ENCODE peak calls at places on chromosomes 5 and 9, in four cellular contexts. One of them, this sample, is unnamed.

GRCh38 chr9:93900436-93900819 is 54.7 kb downstream of the BARX1 start:
- DNase-seq in A549: no peak
- DNase-seq in HepG2: no peak
- DNase-seq in K562: no peak
- DNase-seq in this sample: peak

GRCh38 chr5:178335287-178336030 is 102.9 kb upstream of the PHYKPL start:
- DNase-seq in A549: no peak
- DNase-seq in HepG2: no peak
- DNase-seq in K562: no peak
- DNase-seq in this sample: no peak

GRCh38 chr9:117096138-117096537 is 318.7 kb downstream of the ASTN2 start:
- DNase-seq in A549: no peak
- DNase-seq in HepG2: no peak
- DNase-seq in K562: no peak
- DNase-seq in this sample: no peak

GRCh38 chr5:72790188-72790587 is 26.3 kb upstream of the TNPO1 start:
- DNase-seq in A549: no peak
- DNase-seq in HepG2: no peak
- DNase-seq in K562: no peak
- DNase-seq in this sample: no peak

GRCh38 chr9:100125913-100126312 is 26.9 kb downstream of the INVS start:
- DNase-seq in A549: no peak
- DNase-seq in HepG2: no peak
- DNase-seq in K562: no peak
- DNase-seq in this sample: no peak

GRCh38 chr9:77673912-77674791 is 26.0 kb upstream of the GNA14 start:
- DNase-seq in A549: no peak
- DNase-seq in HepG2: peak
- DNase-seq in K562: no peak
- DNase-seq in this sample: no peak

GRCh38 chr5:91038180-91038808 is 344.8 kb downstream of the ARRDC3 start:
- DNase-seq in A549: no peak
- DNase-seq in HepG2: no peak
- DNase-seq in K562: no peak
- DNase-seq in this sample: no peak

GRCh38 chr9:125889122-125889523 is 141.9 kb downstream of the PBX3 start:
- DNase-seq in A549: no peak
- DNase-seq in HepG2: no peak
- DNase-seq in K562: no peak
- DNase-seq in this sample: peak

GRCh38 chr9:32395483-32396216 is 11.2 kb downstream of the ACO1 start:
- DNase-seq in A549: peak
- DNase-seq in HepG2: no peak
- DNase-seq in K562: no peak
- DNase-seq in this sample: no peak

GRCh38 chr5:157491471-157491870 is 31.5 kb downstream of the NIPAL4 start:
- DNase-seq in A549: no peak
- DNase-seq in HepG2: no peak
- DNase-seq in K562: no peak
- DNase-seq in this sample: no peak

GRCh38 chr9:28774433-28775029 is 1201.2 kb upstream of the C9orf72 start:
- DNase-seq in A549: peak
- DNase-seq in HepG2: peak
- DNase-seq in K562: no peak
- DNase-seq in this sample: no peak

GRCh38 chr5:62538017-62538942 is 40.3 kb upstream of the LRRC70 start:
- DNase-seq in A549: no peak
- DNase-seq in HepG2: peak
- DNase-seq in K562: peak
- DNase-seq in this sample: no peak

GRCh38 chr5:82221020-82221419 is 57.1 kb downstream of the RPS23 start:
- DNase-seq in A549: no peak
- DNase-seq in HepG2: no peak
- DNase-seq in K562: no peak
- DNase-seq in this sample: no peak

GRCh38 chr5:82735160-82735789 is 341.9 kb downstream of the TMEM167A start:
- DNase-seq in A549: no peak
- DNase-seq in HepG2: peak
- DNase-seq in K562: no peak
- DNase-seq in this sample: no peak

GRCh38 chr9:14722391-14723035 is at the start of gene CER1:
- DNase-seq in A549: no peak
- DNase-seq in HepG2: no peak
- DNase-seq in K562: no peak
- DNase-seq in this sample: peak

GRCh38 chr9:21764736-21765245 is 37.6 kb upstream of the MTAP start:
- DNase-seq in A549: no peak
- DNase-seq in HepG2: peak
- DNase-seq in K562: no peak
- DNase-seq in this sample: no peak

GRCh38 chr5:97266576-97266975 is 83.5 kb upstream of the RIOK2 start:
- DNase-seq in A549: no peak
- DNase-seq in HepG2: no peak
- DNase-seq in K562: no peak
- DNase-seq in this sample: no peak

GRCh38 chr9:19781240-19781639 is 7.6 kb downstream of the SLC24A2 start:
- DNase-seq in A549: no peak
- DNase-seq in HepG2: no peak
- DNase-seq in K562: no peak
- DNase-seq in this sample: no peak

GRCh38 chr9:109476781-109477268 is 21.3 kb downstream of the PTPN3 start:
- DNase-seq in A549: no peak
- DNase-seq in HepG2: peak
- DNase-seq in K562: no peak
- DNase-seq in this sample: no peak

DNA sequence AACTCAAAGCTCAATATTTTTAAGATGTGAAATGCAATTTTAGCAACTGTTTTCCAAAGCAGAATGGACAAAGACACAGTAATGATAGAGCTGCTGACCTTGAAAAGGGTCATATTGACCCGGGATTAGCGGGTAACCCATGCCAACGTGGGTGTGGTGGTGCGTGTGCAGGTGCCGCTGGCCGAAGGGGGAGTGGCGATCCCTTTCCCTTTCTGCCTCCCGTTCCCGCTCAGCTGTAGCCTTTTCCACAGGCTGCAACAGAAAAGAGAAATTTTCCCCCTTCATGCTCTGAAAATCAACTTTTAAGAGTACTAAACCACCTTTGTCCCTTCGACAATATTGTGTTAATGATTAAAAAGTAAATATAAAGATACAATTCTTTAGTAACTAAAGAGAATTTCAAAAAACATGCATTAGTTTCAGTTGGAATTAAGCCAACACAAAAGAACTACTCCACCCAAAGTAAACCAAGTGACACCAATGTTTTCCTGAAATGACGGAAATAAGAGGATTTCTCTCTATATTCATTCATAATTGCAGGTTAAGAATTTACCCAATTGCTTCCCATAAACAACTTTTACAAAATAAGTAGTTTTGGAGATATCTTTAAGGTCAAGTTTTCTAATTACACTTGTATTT is 105.2 kb downstream of the ZNF608 start:
- DNase-seq in A549: no peak
- DNase-seq in HepG2: no peak
- DNase-seq in K562: no peak
- DNase-seq in this sample: no peak
- TF ChIP-seq NR3C1 in A549: no peak
- TF ChIP-seq NR3C1 in HepG2: no peak
- TF ChIP-seq NR3C1 in K562: no peak
- TF ChIP-seq NR3C1 in this sample: no peak

GRCh38 chr5:1703352-1704050 is 96.1 kb downstream of the MRPL36 start:
- DNase-seq in A549: no peak
- DNase-seq in HepG2: no peak
- DNase-seq in K562: no peak
- DNase-seq in this sample: no peak

GRCh38 chr5:1701884-1702283 is 97.8 kb downstream of the MRPL36 start:
- DNase-seq in A549: no peak
- DNase-seq in HepG2: no peak
- DNase-seq in K562: no peak
- DNase-seq in this sample: no peak

GRCh38 chr5:1702318-1702717 is 97.3 kb downstream of the MRPL36 start:
- DNase-seq in A549: no peak
- DNase-seq in HepG2: no peak
- DNase-seq in K562: peak
- DNase-seq in this sample: no peak

GRCh38 chr5:1699394-1699793 is 100.2 kb downstream of the MRPL36 start:
- DNase-seq in A549: no peak
- DNase-seq in HepG2: no peak
- DNase-seq in K562: no peak
- DNase-seq in this sample: no peak

GRCh38 chr5:1701194-1701593 is 98.4 kb downstream of the MRPL36 start:
- DNase-seq in A549: no peak
- DNase-seq in HepG2: no peak
- DNase-seq in K562: no peak
- DNase-seq in this sample: no peak
- TF ChIP-seq NR3C1 in A549: no peak
- TF ChIP-seq NR3C1 in HepG2: no peak
- TF ChIP-seq NR3C1 in K562: no peak
- TF ChIP-seq NR3C1 in this sample: no peak

DNA sequence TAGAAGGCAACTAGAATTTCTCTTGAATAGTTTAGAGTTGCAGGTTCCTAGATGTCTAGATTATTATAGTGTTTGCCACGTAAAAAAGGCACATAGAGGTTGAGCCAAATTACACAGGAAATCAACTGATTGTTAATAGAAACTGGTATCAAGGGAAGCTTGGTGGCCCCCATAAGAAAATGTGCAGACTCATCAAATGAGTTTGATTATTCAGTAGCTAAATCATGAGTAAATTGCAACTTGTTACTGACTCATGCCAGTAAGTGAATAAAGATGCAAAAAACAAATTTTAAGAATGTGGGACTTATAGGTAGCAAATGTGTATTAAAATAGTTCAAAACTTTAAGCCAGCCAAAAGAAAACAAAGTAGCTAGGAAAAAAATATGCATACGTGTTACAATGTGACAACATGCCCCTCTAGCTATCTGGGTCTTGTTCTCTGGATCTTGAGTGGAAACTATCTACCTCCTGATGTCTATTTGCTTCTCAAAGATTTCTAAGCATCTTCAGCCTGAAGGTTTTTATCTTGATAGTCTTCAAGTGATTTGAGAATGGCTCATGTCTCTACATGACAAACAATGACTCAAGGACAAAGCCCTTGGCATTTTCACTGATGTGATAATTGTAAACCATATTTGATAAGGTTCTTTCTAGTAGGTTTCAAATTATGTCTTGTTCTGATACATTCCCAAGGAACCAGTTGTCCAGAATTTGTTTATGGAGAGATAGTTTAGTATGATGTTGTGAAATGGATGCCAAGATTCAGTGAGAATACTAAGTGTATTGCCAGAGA is 1079.1 kb upstream of the CDH9 start:
- DNase-seq in A549: no peak
- DNase-seq in HepG2: no peak
- DNase-seq in K562: no peak
- DNase-seq in this sample: no peak
- TF ChIP-seq NR3C1 in A549: no peak
- TF ChIP-seq NR3C1 in HepG2: no peak
- TF ChIP-seq NR3C1 in K562: no peak
- TF ChIP-seq NR3C1 in this sample: no peak

DNA sequence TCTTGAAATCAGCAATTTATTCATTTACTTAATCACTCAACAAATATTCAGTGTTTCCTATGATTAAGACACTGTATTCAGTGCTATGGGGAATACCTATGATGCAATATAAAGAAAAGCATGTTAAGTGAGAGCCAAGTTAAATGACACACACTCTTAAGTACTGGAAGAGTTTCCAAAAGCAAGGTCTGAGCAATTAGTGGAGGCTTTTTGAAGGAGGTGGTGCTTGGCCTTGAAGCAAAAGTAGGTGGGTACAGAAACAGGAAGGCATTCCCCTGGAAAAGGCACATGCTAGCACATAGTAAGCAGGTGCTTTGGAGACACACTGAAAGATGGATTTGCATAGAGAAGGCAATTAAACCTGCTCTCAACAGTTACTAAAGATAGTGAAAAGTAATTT is 4.0 kb downstream of the TSLP start:
- DNase-seq in A549: no peak
- DNase-seq in HepG2: no peak
- DNase-seq in K562: no peak
- DNase-seq in this sample: no peak
- TF ChIP-seq NR3C1 in A549: no peak
- TF ChIP-seq NR3C1 in HepG2: no peak
- TF ChIP-seq NR3C1 in K562: no peak
- TF ChIP-seq NR3C1 in this sample: no peak

This sample was measured in WTC11.